ENCODE peak calls at places on chromosomes 2 and 18, in eight cellular contexts. E is colonic mucosa, W is WERI-Rb-1, R is NCI-H2171, F is GM10248, U is myocyte, M is RCC 7860, S is globus pallidus. H is an unnamed sample.

GRCh38 chr18:47150029-47150823 is at the start of gene HDHD2:
- DNase-seq in E (peak; percentile 87), W (peak; percentile 95), R (peak; percentile 81), F (peak; percentile 88), U (peak; percentile 87), M (peak; percentile 58), S (peak; percentile 82), H (peak; percentile 84)

GRCh38 chr2:120692691-120693090 is 43.0 kb upstream of the GLI2 start:
- DNase-seq in E (no peak), W (no peak), R (no peak), F (no peak), U (no peak), M (no peak), S (no peak), H (no peak)

GRCh38 chr18:31684279-31685096 is at the start of gene B4GALT6:
- DNase-seq in E (peak; percentile 43), W (peak; percentile 61), R (peak; percentile 34), F (peak; percentile 73), U (no peak), M (no peak), S (peak; percentile 12), H (peak; percentile 70)

GRCh38 chr18:48924621-48925601 is 25.9 kb downstream of the SMAD7 start:
- DNase-seq in E (peak; percentile 33), W (no peak), R (no peak), F (no peak), U (no peak), M (no peak), S (no peak), H (no peak)

GRCh38 chr2:158973511-158973956 is 5.1 kb downstream of the TANC1 start:
- DNase-seq in E (no peak), W (no peak), R (peak; percentile 13), F (no peak), U (peak; percentile 24), M (no peak), S (no peak), H (no peak)

GRCh38 chr2:241769819-241770184 is 6.8 kb upstream of the GAL3ST2 start:
- DNase-seq in E (no peak), W (no peak), R (no peak), F (no peak), U (no peak), M (no peak), S (no peak), H (no peak)

GRCh38 chr18:58209326-58209725 is 165.3 kb downstream of the NEDD4L start:
- DNase-seq in E (no peak), W (no peak), R (no peak), F (no peak), U (no peak), M (peak; percentile 59), S (no peak), H (no peak)

GRCh38 chr2:120468136-120468535 is 122.2 kb downstream of the INHBB start:
- DNase-seq in E (no peak), W (no peak), R (no peak), F (no peak), U (no peak), M (no peak), S (no peak), H (no peak)

GRCh38 chr2:168874368-168875005 is 15.7 kb downstream of the SPC25 start:
- DNase-seq in E (peak; percentile 25), W (no peak), R (no peak), F (no peak), U (no peak), M (no peak), S (no peak), H (no peak)

GRCh38 chr2:217451634-217452033 is 551.2 kb downstream of the TNS1 start:
- DNase-seq in E (no peak), W (no peak), R (no peak), F (no peak), U (peak; percentile 88), M (peak; percentile 58), S (no peak), H (no peak)